ENCODE peak calls at places on chromosomes 16 and 17, in five cellular contexts. One of them, this sample, is unnamed.

GRCh38 chr17:65750678-65751077 is 189.2 kb upstream of the AXIN2 start:
- DNase-seq in dorsolateral prefrontal cortex: no peak
- DNase-seq in PC-3: peak
- DNase-seq in breast epithelium: no peak
- DNase-seq in IMR-90: peak
- DNase-seq in this sample: no peak

GRCh38 chr17:61251939-61252865 is 147.4 kb upstream of the TBX2 start:
- DNase-seq in dorsolateral prefrontal cortex: peak
- DNase-seq in PC-3: no peak
- DNase-seq in breast epithelium: peak
- DNase-seq in IMR-90: peak
- DNase-seq in this sample: peak

GRCh38 chr17:38564869-38565268 is 40.9 kb downstream of the SRCIN1 start:
- DNase-seq in dorsolateral prefrontal cortex: peak
- DNase-seq in PC-3: no peak
- DNase-seq in breast epithelium: no peak
- DNase-seq in IMR-90: no peak
- DNase-seq in this sample: no peak

GRCh38 chr17:60353773-60354172 is 38.2 kb downstream of the USP32 start:
- DNase-seq in dorsolateral prefrontal cortex: no peak
- DNase-seq in PC-3: no peak
- DNase-seq in breast epithelium: no peak
- DNase-seq in IMR-90: no peak
- DNase-seq in this sample: no peak

GRCh38 chr16:54193656-54194007 is 93.0 kb downstream of the IRX3 start:
- DNase-seq in dorsolateral prefrontal cortex: peak
- DNase-seq in PC-3: peak
- DNase-seq in breast epithelium: peak
- DNase-seq in IMR-90: peak
- DNase-seq in this sample: peak

GRCh38 chr16:81526935-81527334 is 82.3 kb downstream of the CMIP start:
- DNase-seq in dorsolateral prefrontal cortex: no peak
- DNase-seq in PC-3: no peak
- DNase-seq in breast epithelium: no peak
- DNase-seq in IMR-90: peak
- DNase-seq in this sample: no peak

GRCh38 chr17:60601443-60602384 is 1.7 kb downstream of the PPM1D start:
- DNase-seq in dorsolateral prefrontal cortex: peak
- DNase-seq in PC-3: peak
- DNase-seq in breast epithelium: no peak
- DNase-seq in IMR-90: peak
- DNase-seq in this sample: no peak

GRCh38 chr17:19672009-19672837 is 23.7 kb downstream of the ALDH3A2 start:
- DNase-seq in dorsolateral prefrontal cortex: peak
- DNase-seq in PC-3: peak
- DNase-seq in breast epithelium: no peak
- DNase-seq in IMR-90: peak
- DNase-seq in this sample: no peak

GRCh38 chr17:81429813-81430510 is 34.7 kb downstream of the BAHCC1 start:
- DNase-seq in dorsolateral prefrontal cortex: no peak
- DNase-seq in PC-3: no peak
- DNase-seq in breast epithelium: no peak
- DNase-seq in IMR-90: no peak
- DNase-seq in this sample: no peak

GRCh38 chr17:44918006-44918405 is 2.7 kb upstream of the GFAP start:
- DNase-seq in dorsolateral prefrontal cortex: no peak
- DNase-seq in PC-3: no peak
- DNase-seq in breast epithelium: peak
- DNase-seq in IMR-90: no peak
- DNase-seq in this sample: no peak

GRCh38 chr17:44623070-44623725 is 33.1 kb upstream of the MEIOC start:
- DNase-seq in dorsolateral prefrontal cortex: no peak
- DNase-seq in PC-3: peak
- DNase-seq in breast epithelium: no peak
- DNase-seq in IMR-90: no peak
- DNase-seq in this sample: no peak

GRCh38 chr16:84194470-84195200 is 3.7 kb downstream of the ADAD2 start:
- DNase-seq in dorsolateral prefrontal cortex: no peak
- DNase-seq in PC-3: no peak
- DNase-seq in breast epithelium: no peak
- DNase-seq in IMR-90: no peak
- DNase-seq in this sample: no peak

GRCh38 chr16:3509470-3509928 is 8.7 kb downstream of the CLUAP1 start:
- DNase-seq in dorsolateral prefrontal cortex: no peak
- DNase-seq in PC-3: peak
- DNase-seq in breast epithelium: peak
- DNase-seq in IMR-90: no peak
- DNase-seq in this sample: no peak

GRCh38 chr16:67514382-67514828 is 14.2 kb upstream of the RIPOR1 start:
- DNase-seq in dorsolateral prefrontal cortex: peak
- DNase-seq in PC-3: peak
- DNase-seq in breast epithelium: no peak
- DNase-seq in IMR-90: peak
- DNase-seq in this sample: no peak

GRCh38 chr17:72640415-72641165 is 451.9 kb downstream of the SLC39A11 start:
- DNase-seq in dorsolateral prefrontal cortex: no peak
- DNase-seq in PC-3: peak
- DNase-seq in breast epithelium: no peak
- DNase-seq in IMR-90: no peak
- DNase-seq in this sample: no peak

GRCh38 chr16:69410285-69410990 is 14.0 kb upstream of the CYB5B start:
- DNase-seq in dorsolateral prefrontal cortex: no peak
- DNase-seq in PC-3: peak
- DNase-seq in breast epithelium: no peak
- DNase-seq in IMR-90: peak
- DNase-seq in this sample: no peak

GRCh38 chr17:80124351-80124981 is 22.5 kb downstream of the EIF4A3 start:
- DNase-seq in dorsolateral prefrontal cortex: no peak
- DNase-seq in PC-3: peak
- DNase-seq in breast epithelium: no peak
- DNase-seq in IMR-90: peak
- DNase-seq in this sample: no peak

GRCh38 chr17:9676742-9677387 is 31.5 kb downstream of the USP43 start:
- DNase-seq in dorsolateral prefrontal cortex: no peak
- DNase-seq in PC-3: peak
- DNase-seq in breast epithelium: no peak
- DNase-seq in IMR-90: peak
- DNase-seq in this sample: no peak

GRCh38 chr16:4077083-4077714 is 39.0 kb downstream of the ADCY9 start:
- DNase-seq in dorsolateral prefrontal cortex: no peak
- DNase-seq in PC-3: no peak
- DNase-seq in breast epithelium: no peak
- DNase-seq in IMR-90: no peak
- DNase-seq in this sample: no peak

GRCh38 chr17:17503566-17504130 is 7.5 kb upstream of the RASD1 start:
- DNase-seq in dorsolateral prefrontal cortex: peak
- DNase-seq in PC-3: no peak
- DNase-seq in breast epithelium: no peak
- DNase-seq in IMR-90: no peak
- DNase-seq in this sample: no peak

GRCh38 chr16:4936991-4937781 is at the start of gene PPL:
- DNase-seq in dorsolateral prefrontal cortex: peak
- DNase-seq in PC-3: peak
- DNase-seq in breast epithelium: peak
- DNase-seq in IMR-90: no peak
- DNase-seq in this sample: no peak

GRCh38 chr16:26214694-26215093 is 522.9 kb downstream of the HS3ST4 start:
- DNase-seq in dorsolateral prefrontal cortex: no peak
- DNase-seq in PC-3: no peak
- DNase-seq in breast epithelium: no peak
- DNase-seq in IMR-90: no peak
- DNase-seq in this sample: no peak

GRCh38 chr17:69065113-69065512 is 4.4 kb upstream of the ABCA9 start:
- DNase-seq in dorsolateral prefrontal cortex: no peak
- DNase-seq in PC-3: no peak
- DNase-seq in breast epithelium: no peak
- DNase-seq in IMR-90: no peak
- DNase-seq in this sample: no peak

DNA sequence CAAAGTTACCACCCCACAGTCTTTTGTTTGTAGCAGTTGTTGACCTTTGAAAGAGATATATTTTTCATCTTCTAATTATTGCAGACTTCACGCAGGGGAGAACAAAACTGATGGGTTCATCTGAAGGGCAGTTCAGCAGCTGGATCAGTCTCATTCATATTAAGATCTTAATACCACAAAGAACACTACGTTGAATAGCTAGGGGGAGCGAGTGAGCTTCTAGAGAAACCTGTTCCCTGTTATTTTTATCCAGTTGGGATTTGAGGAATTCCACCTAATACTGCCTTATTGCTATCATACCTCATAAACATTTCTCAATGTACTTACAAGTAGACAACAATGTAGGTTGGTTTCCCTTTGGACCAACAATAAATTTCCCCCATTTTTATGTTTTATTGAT is 306.1 kb upstream of the KIF2B start:
- DNase-seq in dorsolateral prefrontal cortex: no peak
- DNase-seq in PC-3: peak
- DNase-seq in breast epithelium: no peak
- DNase-seq in IMR-90: no peak
- DNase-seq in this sample: no peak
- TF ChIP-seq CTCF in dorsolateral prefrontal cortex: no peak
- TF ChIP-seq CTCF in PC-3: peak
- TF ChIP-seq CTCF in breast epithelium: no peak
- TF ChIP-seq CTCF in IMR-90: no peak
- TF ChIP-seq CTCF in this sample: no peak

DNA sequence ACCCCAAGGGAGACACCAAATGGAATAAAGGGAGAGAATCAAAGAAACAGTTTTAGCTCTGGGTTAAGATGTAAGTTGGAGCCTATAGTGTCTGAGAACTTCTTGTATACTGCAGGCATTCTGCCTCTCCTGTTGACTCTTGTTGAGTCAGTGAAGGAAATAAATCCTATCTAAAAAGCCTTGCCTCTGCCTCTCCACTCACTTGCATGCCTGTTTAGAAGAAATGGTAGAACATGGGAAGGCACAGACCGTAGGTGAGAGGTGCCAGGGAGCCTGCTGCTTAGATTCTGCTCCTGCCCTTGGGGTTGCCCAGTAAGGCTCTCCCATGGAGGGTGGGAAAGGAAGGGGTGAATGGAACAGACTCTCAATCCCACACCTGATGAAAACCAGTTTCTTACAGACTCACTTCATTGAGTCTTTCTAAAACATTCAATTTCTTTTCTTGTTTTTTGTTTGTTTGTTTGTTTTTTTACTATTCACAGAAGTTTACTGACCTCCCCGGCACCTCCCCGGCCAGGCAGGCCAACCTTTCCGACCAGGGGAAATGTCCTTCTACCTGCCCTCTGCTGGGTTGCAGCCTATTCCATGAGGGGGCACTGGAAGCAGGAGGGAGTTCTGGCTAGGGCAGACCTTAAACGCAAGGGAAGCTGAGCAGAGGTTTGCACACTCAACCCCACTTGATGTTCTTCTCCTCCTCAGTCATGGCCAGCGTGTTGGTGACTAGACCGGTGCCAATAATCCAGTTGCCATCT is 211.7 kb upstream of the WSB1 start:
- DNase-seq in dorsolateral prefrontal cortex: no peak
- DNase-seq in PC-3: no peak
- DNase-seq in breast epithelium: no peak
- DNase-seq in IMR-90: no peak
- DNase-seq in this sample: no peak
- H3K27ac ChIP-seq in dorsolateral prefrontal cortex: no peak
- H3K27ac ChIP-seq in PC-3: no peak
- H3K27ac ChIP-seq in breast epithelium: no peak
- H3K27ac ChIP-seq in IMR-90: no peak
- H3K27ac ChIP-seq in this sample: no peak

GRCh38 chr16:86515420-86515779 is 5.1 kb downstream of the FOXF1 start:
- DNase-seq in dorsolateral prefrontal cortex: no peak
- DNase-seq in PC-3: no peak
- DNase-seq in breast epithelium: no peak
- DNase-seq in IMR-90: peak
- DNase-seq in this sample: no peak
- H3K4me3 ChIP-seq in dorsolateral prefrontal cortex: no peak
- H3K4me3 ChIP-seq in PC-3: no peak
- H3K4me3 ChIP-seq in breast epithelium: no peak
- H3K4me3 ChIP-seq in IMR-90: peak
- H3K4me3 ChIP-seq in this sample: no peak

DNA sequence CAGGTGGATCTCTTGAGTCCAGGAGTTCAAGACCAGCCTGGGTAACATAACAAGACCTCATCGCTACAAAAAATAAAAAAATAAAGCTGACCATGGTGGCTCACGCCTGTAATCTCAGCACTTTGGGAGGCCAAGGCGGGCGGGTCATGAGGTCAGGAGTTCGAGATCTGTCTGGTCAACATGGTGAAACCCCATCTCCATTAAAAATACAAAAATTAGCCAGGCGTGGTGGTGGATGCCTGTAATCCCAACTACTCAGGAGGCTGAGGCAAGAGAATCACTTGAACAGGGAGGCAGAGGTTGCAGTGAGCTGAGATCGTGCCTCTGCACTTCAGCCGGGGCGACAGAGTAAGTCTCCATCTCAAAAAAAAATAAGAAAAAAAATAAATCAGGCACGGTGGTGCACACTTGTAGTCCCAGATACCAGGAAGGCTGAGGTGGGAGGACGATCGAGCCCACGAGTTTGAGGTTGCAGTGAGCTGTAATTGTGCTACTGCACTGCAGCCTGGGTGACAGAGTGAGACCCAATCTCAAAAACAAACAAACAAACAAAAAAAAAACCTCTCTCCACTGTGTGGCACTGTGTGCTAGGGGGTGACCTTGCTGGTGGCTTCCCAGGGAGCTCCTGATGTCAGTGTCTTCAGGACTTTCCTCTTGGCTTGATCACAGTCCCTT is 19.8 kb upstream of the MAPK3 start:
- DNase-seq in dorsolateral prefrontal cortex: no peak
- DNase-seq in PC-3: peak
- DNase-seq in breast epithelium: no peak
- DNase-seq in IMR-90: no peak
- DNase-seq in this sample: no peak
- TF ChIP-seq CTCF in dorsolateral prefrontal cortex: no peak
- TF ChIP-seq CTCF in PC-3: peak
- TF ChIP-seq CTCF in breast epithelium: no peak
- TF ChIP-seq CTCF in IMR-90: no peak
- TF ChIP-seq CTCF in this sample: no peak

GRCh38 chr17:3002538-3003301 is 60.7 kb downstream of the OR1D5 start:
- DNase-seq in dorsolateral prefrontal cortex: no peak
- DNase-seq in PC-3: no peak
- DNase-seq in breast epithelium: no peak
- DNase-seq in IMR-90: no peak
- DNase-seq in this sample: no peak
- H3K27ac ChIP-seq in dorsolateral prefrontal cortex: peak
- H3K27ac ChIP-seq in PC-3: no peak
- H3K27ac ChIP-seq in breast epithelium: peak
- H3K27ac ChIP-seq in IMR-90: no peak
- H3K27ac ChIP-seq in this sample: peak

GRCh38 chr17:50919321-50920040 is 53.3 kb upstream of the TOB1 start:
- DNase-seq in dorsolateral prefrontal cortex: peak
- DNase-seq in PC-3: peak
- DNase-seq in breast epithelium: peak
- DNase-seq in IMR-90: peak
- DNase-seq in this sample: peak
- H3K4me3 ChIP-seq in dorsolateral prefrontal cortex: peak
- H3K4me3 ChIP-seq in PC-3: peak
- H3K4me3 ChIP-seq in breast epithelium: no peak
- H3K4me3 ChIP-seq in IMR-90: no peak
- H3K4me3 ChIP-seq in this sample: peak